ENCODE peak calls at places on chromosomes 2 and 18, in five cellular contexts. F is kidney, U is right atrium auricular region, K is aorta, O is NT2/D1. Q is an unnamed sample. For H3K4me1 and H3K9me3, the result is how much of the 10 kb centered on the place peaks cover.

GRCh38 chr2:236636261-236636660 is 66.6 kb downstream of the ACKR3 start:
- DNase-seq in K (no peak), U (peak), O (no peak), F (no peak), Q (no peak)

GRCh38 chr2:177077778-177078177 is 134.8 kb upstream of the HNRNPA3 start:
- DNase-seq in O (no peak), F (no peak), U (no peak), K (no peak), Q (no peak)

GRCh38 chr2:205903549-205904129 is 182.3 kb downstream of the INO80D start:
- DNase-seq in K (no peak), U (no peak), F (no peak), O (peak), Q (no peak)

GRCh38 chr2:5695641-5696350 is 3.6 kb downstream of the SOX11 start:
- DNase-seq in K (no peak), F (no peak), U (no peak), O (peak), Q (no peak)

GRCh38 chr18:54388203-54389142 is 30.8 kb downstream of the C18orf54 start:
- DNase-seq in K (peak), F (no peak), O (peak), U (no peak), Q (no peak)

GRCh38 chr2:17588031-17588430 is 47.5 kb downstream of the VSNL1 start:
- DNase-seq in K (no peak), F (no peak), U (no peak), O (no peak), Q (no peak)

GRCh38 chr2:237742191-237742590 is 56.4 kb upstream of the RBM44 start:
- DNase-seq in F (no peak), U (no peak), K (no peak), O (no peak), Q (no peak)

GRCh38 chr2:166127217-166128155 is at the start of gene SCN1A:
- DNase-seq in K (no peak), U (no peak), F (no peak), O (no peak), Q (no peak)

GRCh38 chr2:119605096-119605495 is 60.8 kb downstream of the CFAP221 start:
- DNase-seq in K (no peak), U (no peak), F (no peak), O (no peak), Q (no peak)

GRCh38 chr2:138010890-138011289 is 46.6 kb downstream of the HNMT start:
- DNase-seq in O (no peak), U (no peak), K (no peak), F (no peak), Q (no peak)

GRCh38 chr2:70553334-70553583 is 367 bp downstream of the TGFA start:
- DNase-seq in K (peak), O (peak), F (no peak), U (no peak), Q (no peak)

GRCh38 chr2:50582164-50582563 is 449.8 kb downstream of the NRXN1 start:
- DNase-seq in U (no peak), K (no peak), F (no peak), O (no peak), Q (no peak)

GRCh38 chr2:71882949-71883472 is 264.7 kb downstream of the CYP26B1 start:
- DNase-seq in F (peak), K (peak), U (peak), O (no peak), Q (no peak)

GRCh38 chr2:44902178-44902577 is 39.3 kb upstream of the SIX3 start:
- DNase-seq in K (no peak), F (no peak), U (no peak), O (no peak), Q (no peak)

GRCh38 chr2:109474319-109474825 is 139.4 kb downstream of the SEPTIN10 start:
- DNase-seq in F (no peak), O (no peak), K (no peak), U (no peak), Q (no peak)

GRCh38 chr2:3131636-3132326 is 245.8 kb downstream of the EIPR1 start:
- DNase-seq in K (no peak), O (no peak), U (no peak), F (no peak), Q (no peak)

GRCh38 chr2:75319951-75320350 is 120.6 kb upstream of the TACR1 start:
- DNase-seq in O (no peak), K (no peak), U (no peak), F (no peak), Q (no peak)

GRCh38 chr2:78262713-78263375 is 740.7 kb upstream of the LRRTM4 start:
- DNase-seq in O (no peak), K (no peak), F (no peak), U (no peak), Q (no peak)

GRCh38 chr2:179428659-179429058 is 164.0 kb upstream of the SESTD1 start:
- DNase-seq in U (no peak), K (no peak), O (no peak), F (no peak), Q (no peak)

GRCh38 chr2:212135739-212136138 is 402.9 kb downstream of the ERBB4 start:
- DNase-seq in U (no peak), O (no peak), F (no peak), K (no peak), Q (no peak)

GRCh38 chr2:198162276-198162675 is 357.9 kb downstream of the PLCL1 start:
- DNase-seq in K (no peak), U (no peak), F (no peak), O (no peak), Q (no peak)

GRCh38 chr2:232781765-232782164 is 5.4 kb upstream of the KCNJ13 start:
- DNase-seq in U (no peak), O (no peak), F (no peak), K (no peak), Q (no peak)

GRCh38 chr2:100242891-100243670 is 79.2 kb downstream of the LONRF2 start:
- DNase-seq in F (no peak), O (peak), K (peak), U (peak), Q (no peak)

GRCh38 chr2:241530571-241530970 is 22.2 kb upstream of the STK25 start:
- DNase-seq in U (no peak), O (no peak), K (no peak), F (no peak), Q (no peak)

DNA sequence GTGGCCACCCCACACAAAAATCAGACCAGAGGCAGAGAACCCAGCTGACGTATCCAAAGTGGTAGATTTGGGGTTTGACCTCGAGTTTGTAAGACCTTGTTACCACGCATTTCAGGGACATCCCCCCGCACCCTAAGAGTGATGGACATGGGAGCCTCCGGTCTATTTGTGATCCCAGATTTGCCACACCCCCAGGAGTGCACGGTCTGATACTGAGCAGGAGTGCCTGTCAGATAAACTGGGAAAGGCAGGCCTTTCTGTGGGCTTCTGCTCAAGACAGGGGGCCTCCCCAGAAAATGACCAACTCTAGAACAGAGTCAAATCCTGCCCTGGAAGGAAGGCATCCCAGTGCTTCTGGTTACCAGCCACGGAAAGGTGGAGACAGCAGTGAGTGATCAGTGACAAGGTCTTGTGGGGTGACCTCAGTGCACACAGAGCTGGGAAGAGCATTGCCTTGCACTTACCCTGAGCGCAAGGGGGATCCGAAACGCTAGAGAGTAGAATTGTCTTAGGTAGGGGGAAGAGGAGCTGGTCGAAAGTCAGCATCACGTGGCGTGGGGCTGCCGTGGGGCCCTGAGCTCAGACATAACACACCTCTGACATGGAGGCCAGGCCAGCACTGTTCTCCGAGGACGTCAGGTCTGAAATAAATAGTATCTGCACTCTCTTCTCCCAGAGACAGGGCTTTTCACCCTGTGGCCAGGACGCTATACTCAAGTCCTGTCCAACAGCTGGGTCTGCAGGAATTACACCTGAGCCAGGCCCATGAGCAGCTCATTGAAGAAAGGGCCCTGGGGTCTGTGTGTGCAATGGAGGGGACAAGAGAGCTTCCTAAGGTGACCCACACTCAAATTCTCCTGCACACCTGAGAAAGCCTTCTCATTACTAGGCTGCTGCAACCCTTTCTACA is 242.4 kb upstream of the SALL3 start:
- DNase-seq in O (no peak), F (no peak), U (no peak), K (no peak), Q (no peak)
- H3K4me3 ChIP-seq in O (no peak), F (no peak), U (no peak), K (no peak), Q (no peak)

DNA sequence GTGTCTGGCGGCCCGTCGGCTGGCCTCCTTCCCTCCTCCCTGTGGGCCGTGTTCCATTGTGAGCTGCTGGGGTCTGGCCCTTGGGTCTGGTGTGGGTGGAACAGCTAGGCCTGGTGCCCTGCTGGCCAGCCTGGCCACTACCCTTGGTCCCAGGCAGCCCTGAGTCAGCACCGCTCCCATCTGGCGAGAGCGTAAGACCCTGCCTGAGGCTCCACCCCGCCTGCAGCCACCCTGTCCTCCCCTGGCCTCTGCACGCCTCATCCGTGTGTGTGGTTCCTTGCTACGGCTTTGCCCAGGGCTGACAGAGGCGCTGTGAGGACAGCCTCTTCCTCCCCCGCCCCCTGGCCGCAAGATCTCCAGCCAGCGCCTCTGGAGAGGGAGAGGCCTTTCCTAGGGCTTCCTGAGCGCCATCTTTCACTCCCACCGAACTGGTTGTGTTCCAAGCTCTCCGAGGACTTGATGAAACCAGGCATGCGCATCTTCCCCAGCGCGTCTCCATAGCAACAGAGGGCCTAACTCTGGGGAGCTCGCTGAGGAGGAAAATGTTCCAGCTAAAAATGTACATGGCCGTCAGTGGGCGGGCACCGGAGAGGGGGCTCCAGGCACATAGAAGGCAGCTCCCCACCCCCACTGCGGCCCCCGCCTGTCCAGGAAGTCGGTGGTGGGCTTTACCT is 83.0 kb downstream of the STPG4 start:
- DNase-seq in F (peak), O (no peak), K (peak), U (peak), Q (no peak)
- H3K4me1 ChIP-seq in F (under half), O (under half), K (under half), U (half or more), Q (under half)

GRCh38 chr2:81650048-81650971 is 1345.8 kb upstream of the LRRTM1 start:
- DNase-seq in O (no peak), K (no peak), F (no peak), U (no peak), Q (no peak)

GRCh38 chr2:81645750-81646301 is 1341.3 kb upstream of the LRRTM1 start:
- DNase-seq in F (no peak), K (no peak), O (no peak), U (no peak), Q (no peak)

GRCh38 chr2:81647715-81648114 is 1343.2 kb upstream of the LRRTM1 start:
- DNase-seq in F (no peak), U (no peak), K (no peak), O (peak), Q (no peak)

DNA sequence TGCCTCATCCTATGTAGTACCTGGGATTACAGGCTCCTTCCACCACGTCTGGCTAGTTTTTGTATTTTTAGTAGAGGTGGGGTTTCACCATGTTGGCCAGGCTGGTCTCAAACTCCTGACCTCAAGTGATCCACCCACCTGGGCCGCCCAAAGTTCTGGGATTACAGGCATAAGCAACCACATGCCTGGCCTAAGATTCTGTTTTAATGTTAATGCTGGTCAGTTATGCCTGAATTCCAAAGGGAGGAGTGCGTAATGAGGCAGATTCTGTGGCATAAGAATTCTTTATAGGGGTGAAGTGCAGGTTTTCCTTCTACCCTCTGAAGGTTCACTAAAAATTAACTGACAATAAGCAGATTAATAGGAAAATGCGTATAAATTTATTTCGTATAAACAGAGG is 1343.8 kb upstream of the LRRTM1 start:
- DNase-seq in O (peak), U (no peak), F (no peak), K (no peak), Q (no peak)
- H3K9me3 ChIP-seq in O (under half), U (under half), F (under half), K (under half), Q (under half)

GRCh38 chr18:12880532-12880892 is 3.5 kb downstream of the PTPN2 start:
- DNase-seq in U (no peak), F (no peak), K (no peak), O (no peak), Q (no peak)
- H3K4me3 ChIP-seq in U (no peak), F (no peak), K (no peak), O (no peak), Q (no peak)

GRCh38 chr2:43131051-43131889 is 95.1 kb downstream of the ZFP36L2 start:
- DNase-seq in F (peak), K (peak), O (no peak), U (peak), Q (peak)

GRCh38 chr2:43132523-43133301 is 93.7 kb downstream of the ZFP36L2 start:
- DNase-seq in K (no peak), O (no peak), F (peak), U (no peak), Q (no peak)

GRCh38 chr2:43130548-43130875 is 95.9 kb downstream of the ZFP36L2 start:
- DNase-seq in O (no peak), K (no peak), F (peak), U (no peak), Q (no peak)

GRCh38 chr2:43133336-43133707 is 93.1 kb downstream of the ZFP36L2 start:
- DNase-seq in F (peak), U (no peak), K (no peak), O (no peak), Q (no peak)

DNA sequence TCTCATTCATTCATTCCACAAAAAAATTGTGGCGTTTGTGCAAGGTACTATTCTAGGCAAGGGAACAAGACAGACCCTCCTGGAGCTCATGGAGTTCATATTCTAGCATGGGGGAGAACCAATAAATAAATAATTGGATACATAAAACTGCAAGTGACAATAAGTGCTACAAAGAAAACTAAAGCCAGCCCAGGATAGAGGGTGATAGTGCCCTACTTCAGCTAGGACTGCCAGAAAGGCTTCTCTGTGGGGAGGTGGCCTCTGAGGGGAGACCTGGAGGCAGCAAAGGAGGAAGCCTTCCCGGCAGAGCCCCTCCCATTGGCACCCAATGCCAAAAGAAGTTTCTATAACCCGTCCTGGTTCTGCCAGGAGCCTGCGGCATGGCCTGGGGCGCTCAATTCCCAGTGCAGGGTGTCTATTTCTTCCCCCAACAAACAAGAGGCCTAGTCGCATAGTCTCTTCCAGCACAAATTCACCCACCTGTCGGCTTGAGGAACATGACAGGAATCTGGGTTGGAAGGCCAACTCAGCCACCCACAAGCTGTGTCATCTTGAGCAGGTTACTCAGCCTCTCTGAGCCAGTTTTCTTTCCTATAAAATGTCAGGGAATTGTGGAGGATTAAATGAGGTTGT is 94.4 kb downstream of the ZFP36L2 start:
- DNase-seq in O (no peak), F (peak), U (no peak), K (no peak), Q (no peak)
- H3K4me1 ChIP-seq in O (under half), F (under half), U (half or more), K (under half), Q (half or more)

GRCh38 chr18:53324353-53324752 is 900.1 kb downstream of the MBD2 start:
- DNase-seq in U (no peak), O (no peak), F (no peak), K (no peak), Q (no peak)
- H3K9me3 ChIP-seq in U (under half), O (under half), F (under half), K (under half), Q (under half)